ENCODE peak calls at places on chromosomes 1 and 21, in nine cellular contexts. R, J, D, I, K, G, T, B and M are unnamed samples.

GRCh38 chr1:100530901-100531487 is 6.9 kb upstream of the GPR88 start:
- DNase-seq in R (no peak), J (no peak), D (no peak), I (no peak), K (no peak), G (peak; percentile 84), T (no peak), B (peak; percentile 86), M (no peak)

GRCh38 chr1:154931940-154932487 is 4.5 kb downstream of the PMVK start:
- DNase-seq in R (no peak), J (peak; percentile 94), D (no peak), I (no peak), K (no peak), G (no peak), T (no peak), B (no peak), M (no peak)

GRCh38 chr1:1290238-1290731 is 10.0 kb downstream of the SCNN1D start:
- DNase-seq in R (no peak), J (peak; percentile 81), D (peak; percentile 79), I (no peak), K (peak; percentile 85), G (no peak), T (peak; percentile 87), B (peak; percentile 51), M (peak; percentile 56)

GRCh38 chr21:15964181-15964855 is 234.5 kb downstream of the USP25 start:
- DNase-seq in R (no peak), J (no peak), D (no peak), I (no peak), K (no peak), G (peak; percentile 6), T (no peak), B (no peak), M (no peak)

GRCh38 chr1:81717230-81717629 is 83.5 kb upstream of the ADGRL2 start:
- DNase-seq in R (no peak), J (no peak), D (no peak), I (no peak), K (no peak), G (peak; percentile 83), T (no peak), B (no peak), M (no peak)

GRCh38 chr1:46423574-46424240 is 29.6 kb downstream of the FAAH start:
- DNase-seq in R (no peak), J (peak; percentile 41), D (no peak), I (no peak), K (no peak), G (no peak), T (no peak), B (no peak), M (no peak)

GRCh38 chr1:27133158-27133557 is 21.8 kb downstream of the SLC9A1 start:
- DNase-seq in R (no peak), J (no peak), D (no peak), I (no peak), K (no peak), G (no peak), T (no peak), B (no peak), M (no peak)

GRCh38 chr1:78560811-78561210 is 59.4 kb upstream of the IFI44L start:
- DNase-seq in R (no peak), J (no peak), D (no peak), I (no peak), K (no peak), G (peak; percentile 71), T (no peak), B (peak; percentile 38), M (no peak)

GRCh38 chr1:53361541-53361961 is 33.7 kb upstream of the LRP8 start:
- DNase-seq in R (peak; percentile 9), J (peak; percentile 49), D (peak; percentile 24), I (no peak), K (no peak), G (no peak), T (no peak), B (no peak), M (no peak)

GRCh38 chr1:51653127-51653526 is 36.2 kb downstream of the OSBPL9 start:
- DNase-seq in R (no peak), J (no peak), D (no peak), I (no peak), K (no peak), G (no peak), T (no peak), B (no peak), M (no peak)

DNA sequence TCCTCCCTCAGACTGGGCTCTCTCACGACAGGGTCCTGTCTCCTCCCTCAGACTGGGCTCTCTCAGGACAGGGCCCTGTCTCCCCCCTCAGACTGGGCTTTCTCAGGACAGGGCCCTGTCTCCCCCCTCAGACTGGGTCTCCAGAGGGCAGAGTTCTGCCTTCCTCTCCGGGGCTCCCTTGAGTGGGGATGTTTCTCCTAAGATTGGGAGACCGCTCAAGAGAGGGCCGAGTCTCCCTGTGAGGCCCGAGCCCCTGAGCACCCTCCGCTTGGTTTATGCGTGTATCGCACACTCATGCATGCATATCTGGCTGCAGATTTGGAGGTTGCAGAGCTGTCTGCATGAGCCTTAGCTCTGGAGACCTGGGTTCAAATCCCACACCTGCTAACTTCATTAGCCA is 39.3 kb upstream of the CSF3R start:
- DNase-seq in R (no peak), J (no peak), D (no peak), I (no peak), K (no peak), G (no peak), T (no peak), B (no peak), M (no peak)
- TF ChIP-seq CTCF in R (no peak), J (no peak), D (no peak), I (no peak), K (no peak), G (no peak), T (no peak), B (no peak), M (no peak)

GRCh38 chr1:198056255-198056654 is 100.5 kb upstream of the NEK7 start:
- DNase-seq in R (no peak), J (no peak), D (peak; percentile 72), I (no peak), K (peak; percentile 10), G (no peak), T (peak; percentile 35), B (no peak), M (peak; percentile 2)
- TF ChIP-seq CTCF in R (no peak), J (peak; percentile 32), D (peak; percentile 70), I (no peak), K (no peak), G (peak; percentile 18), T (peak; percentile 54), B (peak; percentile 24), M (no peak)

GRCh38 chr1:174984952-174985351 is 14.8 kb upstream of the CACYBP start:
- DNase-seq in R (no peak), J (no peak), D (no peak), I (no peak), K (no peak), G (no peak), T (no peak), B (no peak), M (no peak)

GRCh38 chr1:174988986-174989385 is 10.8 kb upstream of the CACYBP start:
- DNase-seq in R (no peak), J (no peak), D (no peak), I (no peak), K (no peak), G (no peak), T (no peak), B (no peak), M (no peak)

GRCh38 chr1:174988539-174988938 is 11.2 kb upstream of the CACYBP start:
- DNase-seq in R (no peak), J (no peak), D (no peak), I (no peak), K (no peak), G (no peak), T (no peak), B (no peak), M (no peak)

DNA sequence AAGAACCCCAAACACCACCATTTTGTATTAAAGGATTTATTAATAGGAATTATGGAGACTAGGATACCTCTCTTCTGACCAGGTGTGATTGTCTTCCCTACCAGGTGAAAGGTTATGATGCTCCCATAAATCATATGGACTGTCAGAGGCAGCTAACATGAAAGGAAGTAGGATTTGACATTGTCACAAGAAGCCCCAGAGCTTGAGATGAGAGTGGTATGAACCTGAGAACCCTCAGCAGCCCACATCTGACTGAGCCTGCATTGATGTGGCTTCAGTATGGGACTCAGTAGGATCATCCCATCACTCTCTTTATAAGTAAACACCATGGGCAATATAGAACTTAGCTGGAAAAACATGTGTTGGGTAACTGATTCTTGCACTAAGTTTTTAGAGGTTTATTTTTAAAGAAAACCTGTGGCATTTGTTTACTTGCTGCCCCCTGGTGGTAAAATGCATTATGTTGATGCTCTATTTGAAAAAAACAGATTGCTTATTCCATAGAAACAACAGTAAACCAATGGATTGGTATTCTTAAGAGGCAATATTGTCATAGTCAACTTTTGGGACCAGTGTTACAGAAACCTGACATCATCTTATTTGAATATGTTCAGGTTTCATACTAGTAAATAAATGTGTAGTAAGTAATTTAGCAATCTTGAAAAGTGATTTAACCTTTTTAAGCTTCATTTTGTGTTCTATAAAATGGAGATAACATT is 16.6 kb upstream of the CACYBP start:
- DNase-seq in R (no peak), J (no peak), D (no peak), I (no peak), K (peak; percentile 28), G (peak; percentile 67), T (peak; percentile 46), B (peak; percentile 54), M (peak; percentile 47)
- TF ChIP-seq CTCF in R (peak; percentile 76), J (peak; percentile 76), D (peak; percentile 85), I (peak; percentile 45), K (peak; percentile 67), G (peak; percentile 62), T (peak; percentile 97), B (peak; percentile 61), M (peak; percentile 64)

GRCh38 chr1:230366504-230366915 is 59.6 kb downstream of the PGBD5 start:
- DNase-seq in R (no peak), J (no peak), D (no peak), I (no peak), K (no peak), G (no peak), T (no peak), B (no peak), M (no peak)

GRCh38 chr1:230368871-230369270 is 57.3 kb downstream of the PGBD5 start:
- DNase-seq in R (no peak), J (no peak), D (no peak), I (no peak), K (no peak), G (no peak), T (no peak), B (no peak), M (no peak)

GRCh38 chr1:230362949-230363348 is 63.2 kb downstream of the PGBD5 start:
- DNase-seq in R (no peak), J (no peak), D (no peak), I (no peak), K (no peak), G (no peak), T (no peak), B (no peak), M (no peak)

GRCh38 chr1:230368363-230368762 is 57.8 kb downstream of the PGBD5 start:
- DNase-seq in R (no peak), J (no peak), D (no peak), I (no peak), K (no peak), G (peak; percentile 23), T (no peak), B (peak; percentile 17), M (no peak)

DNA sequence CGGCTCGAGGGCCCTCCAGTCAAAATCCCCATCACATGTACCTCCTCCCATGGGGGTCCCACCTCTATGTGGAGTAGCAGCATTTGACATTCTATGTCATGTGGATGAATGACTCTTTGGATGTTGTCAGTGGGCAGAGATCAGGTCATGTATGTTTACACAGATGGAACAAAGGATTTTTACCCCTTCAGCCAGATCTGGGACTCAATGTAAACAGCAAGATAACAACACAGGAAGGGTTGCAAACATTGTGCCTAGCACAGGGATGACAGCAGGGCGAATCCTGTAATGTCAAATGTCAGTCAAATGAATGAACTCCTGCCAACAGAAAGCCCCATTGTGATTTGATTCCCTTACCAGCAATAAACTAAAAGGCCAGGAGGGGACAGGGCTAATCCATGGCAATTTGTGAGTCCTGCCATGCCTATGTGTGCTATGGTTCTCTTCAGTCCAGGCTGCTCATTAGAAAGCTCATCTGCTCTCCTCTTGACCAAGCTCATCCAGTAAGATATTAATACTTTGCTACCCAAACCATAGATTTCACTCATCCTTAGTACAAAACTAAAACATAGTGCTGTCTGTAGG is 60.3 kb downstream of the PGBD5 start:
- DNase-seq in R (no peak), J (no peak), D (no peak), I (no peak), K (no peak), G (no peak), T (no peak), B (no peak), M (no peak)
- TF ChIP-seq CTCF in R (no peak), J (no peak), D (peak; percentile 37), I (no peak), K (no peak), G (no peak), T (no peak), B (peak; percentile 2), M (no peak)